ENCODE peak calls at places on chromosomes 16 and 17, in seven cellular contexts. I, R, C, Q, L, E and D are unnamed samples.

GRCh38 chr16:48918520-48919258 is 308.7 kb upstream of the N4BP1 start:
- ATAC-seq in L (no peak), Q (no peak), E (no peak), C (no peak), I (no peak), R (no peak), D (no peak)

GRCh38 chr16:23785842-23786241 is 31.0 kb downstream of the CHP2 start:
- ATAC-seq in I (no peak), Q (no peak), R (no peak), E (no peak), C (no peak), L (no peak), D (no peak)

GRCh38 chr17:45101883-45102811 is 30.2 kb downstream of the PLCD3 start:
- ATAC-seq in I (no peak), L (no peak), R (no peak), Q (no peak), E (no peak), C (no peak), D (no peak)

GRCh38 chr17:37698856-37699255 is 46.0 kb downstream of the HNF1B start:
- ATAC-seq in I (no peak), L (no peak), E (no peak), R (no peak), Q (no peak), C (peak), D (peak)

GRCh38 chr17:42647778-42648177 is 11.3 kb upstream of the TUBG2 start:
- ATAC-seq in C (no peak), R (no peak), I (no peak), L (peak), Q (peak), E (no peak), D (peak)

GRCh38 chr17:59626756-59627155 is 7.1 kb downstream of the CLTC start:
- ATAC-seq in Q (no peak), L (no peak), E (no peak), R (no peak), C (no peak), I (no peak), D (no peak)

GRCh38 chr16:82248677-82249076 is 78.7 kb upstream of the MPHOSPH6 start:
- ATAC-seq in I (no peak), C (no peak), Q (no peak), E (peak), L (no peak), R (no peak), D (no peak)

GRCh38 chr16:50629334-50629733 is 51.8 kb downstream of the SNX20 start:
- ATAC-seq in E (no peak), L (no peak), C (no peak), Q (no peak), R (no peak), I (no peak), D (no peak)

GRCh38 chr16:74666425-74667214 is at the start of gene RFWD3:
- ATAC-seq in I (peak), E (peak), L (peak), Q (peak), R (peak), C (peak), D (peak)

GRCh38 chr17:50976951-50977472 is 110.9 kb upstream of the TOB1 start:
- ATAC-seq in I (no peak), L (no peak), Q (no peak), C (no peak), E (peak), R (no peak), D (no peak)

GRCh38 chr16:56960681-56961281 is 969 bp upstream of the CETP start:
- ATAC-seq in I (no peak), R (no peak), Q (no peak), C (no peak), L (no peak), E (peak), D (no peak)

GRCh38 chr16:30065112-30065942 is at the start of gene ALDOA:
- ATAC-seq in C (peak), L (peak), R (peak), Q (peak), E (peak), I (peak), D (peak)

GRCh38 chr16:57422026-57422944 is 17.7 kb downstream of the CCL17 start:
- ATAC-seq in L (peak), E (peak), Q (no peak), R (peak), I (no peak), C (no peak), D (no peak)

GRCh38 chr16:51431517-51432241 is 280.6 kb upstream of the SALL1 start:
- ATAC-seq in I (no peak), C (no peak), E (no peak), L (no peak), R (peak), Q (no peak), D (no peak)

GRCh38 chr16:46991729-46992704 is 18.5 kb upstream of the DNAJA2 start:
- ATAC-seq in E (no peak), Q (no peak), C (no peak), L (no peak), I (no peak), R (no peak), D (no peak)

GRCh38 chr17:42781639-42782401 is 1.4 kb downstream of the WNK4 start:
- ATAC-seq in I (no peak), E (no peak), C (no peak), L (no peak), Q (no peak), R (peak), D (no peak)

GRCh38 chr17:14303343-14304221 is 2.7 kb downstream of the HS3ST3B1 start:
- ATAC-seq in I (no peak), R (no peak), L (no peak), E (no peak), Q (no peak), C (no peak), D (no peak)

GRCh38 chr17:77107506-77108433 is 33.0 kb upstream of the SEC14L1 start:
- ATAC-seq in Q (peak), L (peak), C (peak), I (peak), E (no peak), R (no peak), D (peak)

GRCh38 chr16:48203974-48204824 is 39.9 kb upstream of the LONP2 start:
- ATAC-seq in C (no peak), Q (no peak), E (peak), R (peak), L (no peak), I (no peak), D (no peak)